ENCODE peak calls at places on chromosomes 6 and 20, in six cellular contexts. S, P, X, G, M and H are unnamed samples.

GRCh38 chr6:78910611-78911134 is 43.3 kb downstream of the IRAK1BP1 start:
- DNase-seq in S (no peak), P (no peak), X (peak), G (no peak), M (no peak), H (no peak)

GRCh38 chr20:48298851-48299484 is 513.7 kb upstream of the SULF2 start:
- DNase-seq in S (peak), P (no peak), X (no peak), G (peak), M (peak), H (no peak)

GRCh38 chr6:156794963-156795362 is 17.8 kb downstream of the ARID1B start:
- DNase-seq in S (no peak), P (no peak), X (no peak), G (no peak), M (no peak), H (no peak)

GRCh38 chr6:112691289-112691688 is 344.2 kb downstream of the RFPL4B start:
- DNase-seq in S (peak), P (no peak), X (no peak), G (no peak), M (peak), H (no peak)

GRCh38 chr6:158411998-158412397 is 99.7 kb downstream of the TULP4 start:
- DNase-seq in S (no peak), P (no peak), X (no peak), G (no peak), M (no peak), H (no peak)

GRCh38 chr6:20688710-20689500 is 154.6 kb downstream of the CDKAL1 start:
- DNase-seq in S (peak), P (no peak), X (no peak), G (no peak), M (peak), H (no peak)

GRCh38 chr6:5116243-5116991 is 31.3 kb downstream of the PPP1R3G start:
- DNase-seq in S (no peak), P (no peak), X (no peak), G (no peak), M (peak), H (no peak)

GRCh38 chr20:18496042-18496441 is 983 bp downstream of the RBBP9 start:
- DNase-seq in S (no peak), P (no peak), X (no peak), G (no peak), M (no peak), H (no peak)

GRCh38 chr6:124714728-124715127 is 247.5 kb upstream of the RNF217 start:
- DNase-seq in S (no peak), P (no peak), X (no peak), G (no peak), M (no peak), H (no peak)

GRCh38 chr6:168746013-168746412 is 305.0 kb downstream of the SMOC2 start:
- DNase-seq in S (no peak), P (no peak), X (no peak), G (no peak), M (no peak), H (no peak)

GRCh38 chr6:156630613-156631302 is 146.4 kb upstream of the ARID1B start:
- DNase-seq in S (no peak), P (no peak), X (no peak), G (no peak), M (no peak), H (no peak)

GRCh38 chr6:24495516-24495847 is 713 bp downstream of the ALDH5A1 start:
- DNase-seq in S (peak), P (peak), X (peak), G (peak), M (peak), H (peak)

GRCh38 chr6:99613398-99613704 is 6.7 kb downstream of the PRDM13 start:
- DNase-seq in S (no peak), P (no peak), X (peak), G (no peak), M (peak), H (no peak)

GRCh38 chr6:154617175-154617574 is 106.7 kb upstream of the CNKSR3 start:
- DNase-seq in S (no peak), P (no peak), X (no peak), G (no peak), M (peak), H (no peak)

GRCh38 chr20:38143238-38143645 is 21.8 kb downstream of the TGM2 start:
- DNase-seq in S (no peak), P (no peak), X (no peak), G (no peak), M (no peak), H (no peak)

GRCh38 chr20:38145094-38146075 is 19.7 kb downstream of the TGM2 start:
- DNase-seq in S (peak), P (no peak), X (no peak), G (peak), M (peak), H (no peak)

GRCh38 chr20:38144608-38145093 is 20.4 kb downstream of the TGM2 start:
- DNase-seq in S (no peak), P (no peak), X (no peak), G (no peak), M (no peak), H (no peak)

GRCh38 chr20:38141889-38142494 is 23.1 kb downstream of the TGM2 start:
- DNase-seq in S (no peak), P (no peak), X (no peak), G (no peak), M (no peak), H (no peak)

GRCh38 chr20:38143646-38144554 is 21.2 kb downstream of the TGM2 start:
- DNase-seq in S (peak), P (no peak), X (no peak), G (peak), M (peak), H (peak)
- H3K4me3 ChIP-seq in S (no peak), P (no peak), X (no peak), G (no peak), M (no peak), H (no peak)

DNA sequence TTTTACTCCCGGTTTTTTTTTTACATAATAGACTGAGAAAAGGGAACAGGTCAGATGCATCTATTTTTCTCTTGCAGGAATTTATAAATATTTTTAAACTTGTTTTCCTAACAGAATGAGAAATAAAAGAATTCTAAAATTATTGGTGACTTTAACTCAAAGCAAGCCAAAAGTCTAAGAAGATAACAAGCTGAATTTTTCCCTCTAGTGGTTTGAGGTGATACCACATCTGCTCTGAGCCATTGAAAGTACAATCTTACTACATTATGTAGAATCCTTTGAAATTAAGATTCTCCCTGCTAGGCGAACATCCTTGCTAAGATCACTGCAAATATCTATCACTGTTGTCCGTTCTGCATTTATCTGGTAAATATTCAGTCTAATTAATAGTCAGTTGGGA is 10.7 kb upstream of the STMND1 start:
- DNase-seq in S (no peak), P (no peak), X (no peak), G (no peak), M (peak), H (no peak)
- TF ChIP-seq CTCF in S (peak), P (no peak), X (peak), G (peak), M (peak), H (no peak)

GRCh38 chr6:163793584-163793983 is 379.1 kb downstream of the QKI start:
- DNase-seq in S (peak), P (no peak), X (no peak), G (no peak), M (peak), H (no peak)
- H3K27ac ChIP-seq in S (no peak), P (no peak), X (no peak), G (no peak), M (no peak), H (no peak)

DNA sequence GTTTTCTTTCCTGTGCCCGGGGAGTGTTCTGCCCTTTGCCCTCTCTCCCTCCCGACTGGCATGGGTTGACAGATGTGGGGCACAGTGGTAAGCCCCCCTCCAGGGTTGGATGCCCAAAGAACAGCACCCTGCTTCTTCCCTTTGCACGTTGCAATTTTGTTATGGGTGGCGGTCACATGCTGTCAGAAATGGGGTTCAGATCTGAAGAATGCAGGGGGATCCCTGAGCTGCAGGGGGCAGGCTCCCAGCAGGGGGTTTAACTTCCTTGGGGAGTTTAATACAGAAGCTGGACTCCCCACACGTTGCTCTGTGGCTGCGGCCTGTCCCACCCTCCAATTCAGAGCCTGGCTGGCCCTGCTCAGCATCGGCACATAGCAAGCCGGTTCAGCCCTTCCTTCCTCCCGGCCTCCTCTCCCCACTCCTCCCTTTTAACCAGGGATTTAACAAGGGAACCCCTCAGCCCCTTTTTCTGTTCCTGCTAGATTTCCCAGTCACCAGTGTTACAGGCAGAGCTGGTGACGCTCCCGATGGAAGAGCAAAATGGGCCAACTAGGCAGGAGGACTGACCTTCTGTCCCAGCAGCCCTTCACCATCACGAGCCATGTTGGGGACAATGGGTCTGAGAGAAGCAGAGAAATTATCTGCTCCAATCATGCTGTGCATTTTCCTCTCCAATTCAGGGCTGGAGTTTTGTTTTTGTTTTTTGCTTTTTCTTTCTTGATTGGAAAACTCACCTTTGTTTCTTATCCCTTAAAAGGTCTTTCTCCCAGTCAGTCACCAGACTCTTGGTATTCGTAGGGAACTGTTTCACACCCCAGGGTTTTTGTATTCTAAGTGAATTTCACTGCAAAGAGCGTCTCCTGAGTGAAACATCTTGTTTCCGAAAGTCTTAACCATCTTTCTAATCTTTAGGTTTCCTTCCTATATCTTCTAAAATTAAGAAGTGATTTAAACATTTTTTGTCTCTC is 6.8 kb downstream of the FOXF2 start:
- DNase-seq in S (no peak), P (peak), X (no peak), G (no peak), M (no peak), H (no peak)
- H3K4me3 ChIP-seq in S (no peak), P (no peak), X (no peak), G (no peak), M (no peak), H (no peak)

GRCh38 chr6:36319436-36319762 is 17.3 kb downstream of the BNIP5 start:
- DNase-seq in S (no peak), P (no peak), X (no peak), G (no peak), M (no peak), H (no peak)

GRCh38 chr6:36319834-36320233 is 16.9 kb downstream of the BNIP5 start:
- DNase-seq in S (no peak), P (no peak), X (no peak), G (no peak), M (no peak), H (no peak)

GRCh38 chr6:36318690-36319435 is 17.8 kb downstream of the BNIP5 start:
- DNase-seq in S (no peak), P (no peak), X (no peak), G (no peak), M (no peak), H (no peak)

GRCh38 chr6:36322591-36322990 is 14.1 kb downstream of the BNIP5 start:
- DNase-seq in S (no peak), P (no peak), X (no peak), G (no peak), M (no peak), H (no peak)

GRCh38 chr6:36320475-36320874 is 16.2 kb downstream of the BNIP5 start:
- DNase-seq in S (no peak), P (no peak), X (no peak), G (no peak), M (no peak), H (no peak)
- TF ChIP-seq CTCF in S (no peak), P (no peak), X (no peak), G (no peak), M (no peak), H (no peak)

DNA sequence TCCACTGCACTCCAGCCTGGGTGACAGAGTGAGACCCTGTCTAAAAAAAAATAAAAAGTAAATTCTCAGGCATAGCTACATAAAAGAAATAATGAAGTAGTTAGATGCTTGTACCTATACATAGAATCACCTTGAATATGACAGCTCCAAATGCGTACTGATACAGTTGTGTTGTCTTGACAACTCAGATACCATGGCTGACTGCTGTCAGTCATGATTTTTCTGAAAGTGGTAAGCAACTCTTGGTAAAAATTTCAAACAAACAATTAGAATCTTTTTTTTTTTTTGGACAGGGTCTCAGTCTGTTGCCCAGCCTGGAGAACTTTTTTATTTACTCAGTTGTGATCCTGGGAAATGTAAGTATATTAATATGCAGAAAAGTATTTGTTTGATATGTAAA is 14.2 kb upstream of the MAPK13 start:
- DNase-seq in S (no peak), P (no peak), X (no peak), G (no peak), M (no peak), H (no peak)
- H3K27ac ChIP-seq in S (no peak), P (no peak), X (no peak), G (no peak), M (no peak), H (no peak)